ENCODE peak calls at places on chromosomes 4 and X, in seven cellular contexts. X is uterus; J is H4; N is activated CD4-positive, alpha-beta T cell treated with anti-CD3 and anti-CD28 coated beads, Interleukin-2, amount 50 U/mL, for 24 hours; B is nephron progenitor cell; H is thoracic aorta; D is AG09309. G is an unnamed sample.
A peak's percentile ranks its signal among the peaks of the same experiment; 100 is the strongest.

GRCh38 chr4:42306221-42307109 is 90.8 kb upstream of the SHISA3 start:
- DNase-seq in X (no peak), B (no peak), H (no peak), D (no peak), J (no peak), N (no peak), G (no peak)

GRCh38 chr4:24056258-24056657 is 166.4 kb upstream of the PPARGC1A start:
- DNase-seq in D (no peak), N (no peak), J (no peak), B (no peak), X (no peak), H (no peak), G (no peak)

GRCh38 chr4:108834787-108835384 is 72.0 kb upstream of the ETNPPL start:
- DNase-seq in H (no peak), J (peak; percentile 56), N (no peak), B (no peak), X (no peak), D (peak; percentile 32), G (no peak)

GRCh38 chr4:26484032-26484515 is 6.2 kb downstream of the CCKAR start:
- DNase-seq in X (peak; percentile 27), H (no peak), J (no peak), D (peak; percentile 95), B (peak; percentile 14), N (no peak), G (no peak)

GRCh38 chrX:129955682-129956081 is 26.8 kb upstream of the BCORL1 start:
- DNase-seq in H (no peak), N (no peak), J (no peak), D (no peak), B (no peak), X (no peak), G (no peak)

GRCh38 chr4:119189638-119190037 is 22.9 kb upstream of the USP53 start:
- DNase-seq in B (no peak), N (no peak), X (no peak), H (no peak), D (no peak), J (no peak), G (no peak)

GRCh38 chr4:125254111-125254510 is 60.6 kb upstream of the FAT4 start:
- DNase-seq in H (no peak), N (no peak), D (no peak), B (no peak), X (no peak), J (no peak), G (no peak)

GRCh38 chr4:110049951-110050925 is 137.6 kb downstream of the EGF start:
- DNase-seq in H (no peak), B (peak; percentile 43), D (no peak), X (peak; percentile 23), J (peak; percentile 14), N (no peak), G (peak; percentile 29)

GRCh38 chrX:48892896-48893295 is 4.7 kb downstream of the TIMM17B start:
- DNase-seq in D (no peak), B (no peak), J (no peak), X (no peak), H (no peak), N (no peak), G (no peak)

GRCh38 chrX:134794692-134795091 is 136.4 kb upstream of the PLAC1 start:
- DNase-seq in J (no peak), B (no peak), H (no peak), X (no peak), D (no peak), N (no peak), G (no peak)

GRCh38 chr4:8439914-8440490 is 521 bp downstream of the ACOX3 start:
- DNase-seq in H (no peak), X (no peak), N (peak; percentile 8), J (peak; percentile 65), B (peak; percentile 15), D (no peak), G (peak; percentile 25)

GRCh38 chr4:25051534-25051933 is 20.8 kb upstream of the LGI2 start:
- DNase-seq in D (no peak), H (no peak), X (no peak), B (no peak), N (no peak), J (peak; percentile 68), G (no peak)

GRCh38 chr4:61734409-61734808 is 534.3 kb downstream of the ADGRL3 start:
- DNase-seq in D (no peak), H (no peak), N (no peak), B (no peak), J (no peak), X (no peak), G (no peak)

GRCh38 chr4:148300877-148301276 is 141.3 kb downstream of the NR3C2 start:
- DNase-seq in J (no peak), B (no peak), H (no peak), D (no peak), X (no peak), N (no peak), G (no peak)

GRCh38 chrX:108165349-108166111 is 74.0 kb downstream of the ATG4A start:
- DNase-seq in D (no peak), B (peak; percentile 20), J (peak; percentile 60), H (no peak), X (peak; percentile 26), N (no peak), G (no peak)

GRCh38 chrX:49037883-49038475 is 5.2 kb downstream of the TFE3 start:
- DNase-seq in H (no peak), B (no peak), J (peak; percentile 35), N (no peak), D (no peak), X (no peak), G (no peak)

GRCh38 chr4:165312506-165312905 is 15.0 kb upstream of the MSMO1 start:
- DNase-seq in X (no peak), J (no peak), B (no peak), D (no peak), N (no peak), H (no peak), G (no peak)

GRCh38 chrX:92209936-92210335 is 430.8 kb downstream of the PCDH11X start:
- DNase-seq in H (no peak), N (no peak), J (no peak), X (no peak), B (no peak), D (no peak), G (no peak)

GRCh38 chrX:8191022-8191421 is 20.0 kb upstream of the VCX2 start:
- DNase-seq in H (no peak), B (no peak), X (no peak), D (no peak), J (peak; percentile 61), N (no peak), G (peak; percentile 2)

GRCh38 chrX:12747433-12747832 is 43.8 kb upstream of the PRPS2 start:
- DNase-seq in H (no peak), N (no peak), X (no peak), J (no peak), B (no peak), D (no peak), G (no peak)

GRCh38 chrX:16445166-16445752 is 204.7 kb upstream of the S100G start:
- DNase-seq in H (no peak), J (peak; percentile 19), D (no peak), B (peak; percentile 49), X (no peak), N (no peak), G (peak; percentile 66)

GRCh38 chr4:70715097-70715496 is 6.7 kb upstream of the RUFY3 start:
- DNase-seq in B (no peak), N (no peak), D (no peak), H (no peak), J (no peak), X (no peak), G (no peak)

G was measured in SJCRH30.